ENCODE peak calls at places on chromosome 1, in four cellular contexts. R is GF-D8, D is T-helper 2 cell, H is OCI-LY7. S is an unnamed sample.

GRCh38 chr1:187991944-187992343 is 1163.2 kb downstream of the PLA2G4A start:
- DNase-seq in R (no peak), H (no peak), D (no peak), S (no peak)

GRCh38 chr1:219415915-219416314 is 197.0 kb downstream of the ZC3H11B start:
- DNase-seq in D (no peak), H (no peak), R (no peak), S (no peak)

GRCh38 chr1:37553927-37554808 is at the start of gene SNIP1:
- DNase-seq in R (peak), H (peak), D (peak), S (peak)

GRCh38 chr1:165895451-165895871 is 68.0 kb downstream of the UCK2 start:
- DNase-seq in H (no peak), D (no peak), R (no peak), S (no peak)

GRCh38 chr1:101308001-101308659 is 71.3 kb downstream of the S1PR1 start:
- DNase-seq in R (no peak), H (no peak), D (no peak), S (no peak)

GRCh38 chr1:3306583-3307285 is 147.7 kb upstream of the ARHGEF16 start:
- DNase-seq in R (no peak), H (no peak), D (no peak), S (no peak)

GRCh38 chr1:6113745-6114144 is 66.4 kb downstream of the CHD5 start:
- DNase-seq in H (no peak), D (no peak), R (no peak), S (no peak)

GRCh38 chr1:221315330-221315729 is 426.6 kb downstream of the DUSP10 start:
- DNase-seq in R (no peak), D (no peak), H (no peak), S (no peak)

GRCh38 chr1:175969236-175969635 is 225.8 kb upstream of the TNR start:
- DNase-seq in R (no peak), H (no peak), D (no peak), S (no peak)

GRCh38 chr1:153933955-153934354 is 11.2 kb upstream of the GATAD2B start:
- DNase-seq in R (no peak), H (no peak), D (no peak), S (no peak)

GRCh38 chr1:1244192-1244811 is 2.2 kb downstream of the C1QTNF12 start:
- DNase-seq in H (no peak), R (no peak), D (no peak), S (no peak)

GRCh38 chr1:92411511-92411910 is 75.2 kb downstream of the GFI1 start:
- DNase-seq in R (no peak), D (no peak), H (no peak), S (no peak)

GRCh38 chr1:24911651-24912144 is 18.4 kb downstream of the RUNX3 start:
- DNase-seq in R (no peak), H (no peak), D (no peak), S (no peak)

GRCh38 chr1:117036018-117036421 is 24.1 kb upstream of the TTF2 start:
- DNase-seq in D (no peak), H (no peak), R (no peak), S (no peak)

GRCh38 chr1:226108935-226109828 is 46.7 kb downstream of the H3-3A start:
- DNase-seq in H (no peak), R (no peak), D (no peak), S (no peak)

GRCh38 chr1:229203030-229203751 is 67.7 kb upstream of the RAB4A start:
- DNase-seq in R (no peak), D (no peak), H (peak), S (peak)

S was measured in germinal center.